ENCODE peak calls at places on chromosomes 16 and 17, in seven cellular contexts. M is lung, J is BE2C, C is adrenal gland, F is transverse colon, W is colonic mucosa, V is ascending aorta. I is an unnamed sample.

GRCh38 chr16:8720080-8720966 is 45.9 kb downstream of the ABAT start:
- DNase-seq in J (peak; percentile 87), W (no peak), V (no peak), F (no peak), C (peak; percentile 70), M (no peak), I (no peak)

GRCh38 chr17:41583137-41584127 is 3.3 kb downstream of the KRT14 start:
- DNase-seq in M (no peak), C (no peak), V (no peak), F (peak; percentile 78), W (peak; percentile 89), J (peak; percentile 53), I (no peak)

GRCh38 chr16:3793161-3793576 is 75.8 kb upstream of the TRAP1 start:
- DNase-seq in J (no peak), C (no peak), W (no peak), F (no peak), M (peak; percentile 29), V (peak; percentile 77), I (no peak)

GRCh38 chr16:88735616-88736015 is 29.3 kb downstream of the CTU2 start:
- DNase-seq in J (no peak), V (no peak), W (no peak), M (no peak), F (no peak), C (no peak), I (no peak)

GRCh38 chr17:60388742-60389141 is 3.2 kb downstream of the USP32 start:
- DNase-seq in M (no peak), W (no peak), J (no peak), V (no peak), C (no peak), F (no peak), I (no peak)

GRCh38 chr17:74380086-74380958 is 13.0 kb downstream of the GPR142 start:
- DNase-seq in V (no peak), F (peak; percentile 68), C (no peak), J (no peak), W (peak; percentile 74), M (peak; percentile 40), I (peak; percentile 39)

GRCh38 chr16:66228791-66229190 is 137.7 kb upstream of the CDH5 start:
- DNase-seq in J (no peak), F (no peak), C (no peak), W (no peak), M (no peak), V (no peak), I (no peak)

GRCh38 chr16:86452451-86452850 is 57.9 kb upstream of the FOXF1 start:
- DNase-seq in J (no peak), C (no peak), F (no peak), M (no peak), W (no peak), V (no peak), I (no peak)

GRCh38 chr17:74959826-74960738 is 12.5 kb downstream of the HID1 start:
- DNase-seq in W (no peak), C (no peak), J (no peak), V (no peak), M (no peak), F (no peak), I (no peak)

GRCh38 chr16:86709103-86709502 is 130.8 kb downstream of the FOXL1 start:
- DNase-seq in V (no peak), M (no peak), W (no peak), J (no peak), C (no peak), F (no peak), I (no peak)

GRCh38 chr16:11560701-11561439 is 25.8 kb downstream of the LITAF start:
- DNase-seq in F (peak; percentile 26), M (no peak), C (peak; percentile 49), W (no peak), V (peak; percentile 67), J (no peak), I (no peak)

GRCh38 chr17:75774988-75775668 is 9.5 kb upstream of the UNK start:
- DNase-seq in M (no peak), W (no peak), V (peak; percentile 67), C (no peak), F (peak; percentile 13), J (no peak), I (peak; percentile 36)

GRCh38 chr17:51860934-51861561 is 297.5 kb downstream of the CA10 start:
- DNase-seq in W (peak; percentile 72), J (peak; percentile 75), M (no peak), F (peak; percentile 47), C (peak; percentile 17), V (no peak), I (no peak)

GRCh38 chr17:28746611-28747045 is 2.8 kb downstream of the TRAF4 start:
- DNase-seq in J (peak; percentile 41), M (peak; percentile 82), W (peak; percentile 92), C (peak; percentile 76), V (no peak), F (peak; percentile 88), I (no peak)

GRCh38 chr16:83928341-83929055 is 24.5 kb upstream of the OSGIN1 start:
- DNase-seq in J (no peak), V (no peak), M (no peak), W (no peak), F (no peak), C (peak; percentile 50), I (no peak)

GRCh38 chr17:33521784-33522183 is 228.7 kb upstream of the ASIC2 start:
- DNase-seq in J (peak; percentile 66), F (no peak), V (no peak), W (peak; percentile 23), M (no peak), C (peak; percentile 12), I (no peak)

GRCh38 chr17:61490540-61490975 is 38.3 kb downstream of the TBX4 start:
- DNase-seq in C (no peak), F (no peak), V (peak; percentile 50), W (no peak), M (no peak), J (no peak), I (no peak)

GRCh38 chr16:11310997-11311561 is 29.9 kb upstream of the PRM1 start:
- DNase-seq in W (no peak), C (no peak), F (no peak), M (no peak), J (no peak), V (no peak), I (no peak)

GRCh38 chr16:67163903-67164558 is 514 bp upstream of the HSF4 start:
- DNase-seq in V (no peak), C (peak; percentile 35), J (peak; percentile 39), F (no peak), M (no peak), W (peak; percentile 52), I (no peak)

GRCh38 chr16:85926370-85926769 is 27.4 kb downstream of the IRF8 start:
- DNase-seq in J (no peak), V (no peak), W (no peak), F (no peak), M (no peak), C (no peak), I (no peak)

GRCh38 chr16:28527985-28528384 is 10.8 kb downstream of the NUPR1 start:
- DNase-seq in W (no peak), V (no peak), F (no peak), M (no peak), J (no peak), C (no peak), I (no peak)

GRCh38 chr17:41415833-41416335 is 8.5 kb downstream of the KRT37 start:
- DNase-seq in V (no peak), J (no peak), F (no peak), M (no peak), C (peak; percentile 72), W (no peak), I (no peak)

GRCh38 chr17:83053779-83054451 is 25.5 kb upstream of the METRNL start:
- DNase-seq in F (no peak), W (peak; percentile 43), J (no peak), V (peak; percentile 80), M (peak; percentile 67), C (peak; percentile 68), I (no peak)

GRCh38 chr17:76384987-76385891 is 830 bp downstream of the SPHK1 start:
- DNase-seq in V (peak; percentile 89), J (no peak), W (peak; percentile 52), M (no peak), C (peak; percentile 44), F (peak; percentile 49), I (no peak)

GRCh38 chr16:3022697-3023414 is 886 bp downstream of the HCFC1R1 start:
- DNase-seq in F (no peak), J (peak; percentile 57), W (no peak), V (peak; percentile 93), M (no peak), C (no peak), I (no peak)

GRCh38 chr17:81583589-81584337 is 31.6 kb upstream of the FAAP100 start:
- DNase-seq in W (no peak), J (no peak), V (no peak), C (no peak), F (no peak), M (no peak), I (no peak)

GRCh38 chr16:1571012-1571671 is 37.7 kb downstream of the TMEM204 start:
- DNase-seq in F (no peak), C (no peak), V (no peak), M (no peak), W (no peak), J (no peak), I (no peak)
- TF ChIP-seq CTCF in F (no peak), C (no peak), V (no peak), M (no peak), W (no peak), J (no peak), I (no peak)

GRCh38 chr17:48391460-48391859 is 38.6 kb downstream of the SKAP1 start:
- DNase-seq in F (no peak), C (no peak), M (no peak), W (no peak), J (no peak), V (no peak), I (no peak)
- H3K27me3 ChIP-seq in F (peaks cover 10% of the 10 kb centered on the region), C (no peaks in the 10 kb centered on the region), M (no peaks in the 10 kb centered on the region), W (no peaks in the 10 kb centered on the region), J (peaks cover 93% of the 10 kb centered on the region), V (no peaks in the 10 kb centered on the region), I (peaks cover 21% of the 10 kb centered on the region)

DNA sequence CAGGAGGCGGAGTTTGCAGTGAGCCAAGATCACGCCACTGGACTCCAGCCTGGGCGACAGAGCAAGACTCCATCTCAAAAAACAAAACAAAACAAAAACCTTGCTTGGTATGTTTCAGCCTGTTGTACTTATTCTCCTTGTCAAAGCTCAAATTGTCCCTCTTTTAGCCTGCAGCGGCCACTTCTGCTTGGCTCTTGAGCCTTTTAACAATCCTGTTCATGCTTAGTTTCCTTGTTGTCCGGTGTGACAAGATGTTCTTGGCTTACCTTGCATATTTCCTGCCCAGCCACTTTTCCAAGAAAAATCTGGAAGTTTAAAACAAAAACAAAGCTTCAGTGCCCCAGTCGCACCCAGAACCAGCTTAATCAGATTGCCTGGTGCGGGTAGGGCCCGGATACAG is 81.0 kb downstream of the ABCC1 start:
- DNase-seq in W (no peak), M (peak; percentile 54), F (no peak), V (no peak), C (no peak), J (no peak), I (peak; percentile 41)
- H3K4me1 ChIP-seq in W (no peaks in the 10 kb centered on the region), M (no peaks in the 10 kb centered on the region), F (peaks cover 6% of the 10 kb centered on the region), V (peaks cover 33% of the 10 kb centered on the region), C (peaks cover 10% of the 10 kb centered on the region), J (no peaks in the 10 kb centered on the region), I (peaks cover 4% of the 10 kb centered on the region)

DNA sequence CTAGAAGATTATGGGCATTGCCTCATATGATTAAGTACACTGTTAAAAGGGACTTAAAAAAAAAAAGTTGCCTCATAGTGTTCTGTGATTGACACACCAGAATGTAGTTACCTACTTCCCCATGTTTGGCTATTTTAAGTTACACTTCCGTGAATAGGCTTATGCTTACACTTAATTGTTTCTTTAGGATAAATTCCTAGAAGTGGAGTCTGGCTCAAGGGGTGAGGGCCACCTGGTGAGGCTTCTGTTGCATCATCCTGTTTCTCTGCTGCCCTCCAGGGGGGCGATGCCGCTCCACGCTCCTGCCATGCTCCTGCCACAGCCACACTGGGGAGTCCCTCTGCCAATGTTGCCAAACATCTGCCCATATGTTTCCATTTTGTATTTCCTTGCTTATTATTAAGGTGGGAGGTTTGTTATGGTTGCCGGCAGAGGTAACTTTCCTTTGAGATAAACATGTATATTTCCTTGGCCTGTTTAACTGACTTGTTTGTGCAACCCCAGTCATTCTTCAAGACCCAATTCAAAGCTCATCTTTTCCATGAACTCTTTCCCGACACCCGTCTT is 73.1 kb downstream of the KSR1 start:
- DNase-seq in C (peak; percentile 48), W (no peak), F (no peak), M (peak; percentile 46), J (no peak), V (no peak), I (no peak)
- TF ChIP-seq CTCF in C (no peak), W (no peak), F (no peak), M (no peak), J (no peak), V (no peak), I (no peak)